ENCODE peak calls at places on chromosomes 2 and 18, in nine cellular contexts. M is GM23248; N is IMR-90; I is heart left ventricle; O is CD8-positive, alpha-beta memory T cell; T is lower lobe of right lung; S is tibial nerve; B is BE2C; D is adrenal gland. Z is an unnamed sample.

GRCh38 chr2:111184725-111185495 is 64.2 kb downstream of the BCL2L11 start:
- DNase-seq in M (no peak), N (no peak), I (no peak), O (no peak), T (no peak), S (no peak), B (no peak), D (peak; percentile 23), Z (no peak)

GRCh38 chr2:216556202-216556601 is 57.6 kb downstream of the RPL37A start:
- DNase-seq in M (no peak), N (no peak), I (no peak), O (no peak), T (no peak), S (no peak), B (no peak), D (no peak), Z (no peak)

GRCh38 chr18:45243347-45244095 is 371.8 kb upstream of the SLC14A2 start:
- DNase-seq in M (no peak), N (no peak), I (no peak), O (no peak), T (no peak), S (no peak), B (no peak), D (no peak), Z (no peak)

GRCh38 chr2:223001831-223002230 is 50.2 kb upstream of the KCNE4 start:
- DNase-seq in M (no peak), N (peak; percentile 56), I (no peak), O (no peak), T (no peak), S (no peak), B (no peak), D (no peak), Z (no peak)

GRCh38 chr2:25298776-25299431 is 42.8 kb downstream of the DNMT3A start:
- DNase-seq in M (no peak), N (no peak), I (no peak), O (no peak), T (no peak), S (no peak), B (peak; percentile 47), D (no peak), Z (no peak)

GRCh38 chr2:220687231-220687843 is 884.8 kb downstream of the EPHA4 start:
- DNase-seq in M (peak; percentile 86), N (peak; percentile 60), I (peak; percentile 70), O (peak; percentile 37), T (peak; percentile 60), S (peak; percentile 85), B (peak; percentile 60), D (peak; percentile 84), Z (peak; percentile 60)

GRCh38 chr2:40448476-40449079 is 3.3 kb downstream of the SLC8A1 start:
- DNase-seq in M (peak; percentile 49), N (peak; percentile 52), I (no peak), O (no peak), T (no peak), S (no peak), B (peak; percentile 58), D (peak; percentile 9), Z (no peak)

GRCh38 chr2:221767106-221767878 is 195.2 kb upstream of the EPHA4 start:
- DNase-seq in M (peak; percentile 43), N (peak; percentile 1), I (no peak), O (no peak), T (no peak), S (no peak), B (no peak), D (no peak), Z (no peak)

GRCh38 chr2:10817413-10817812 is 4.8 kb upstream of the PDIA6 start:
- DNase-seq in M (no peak), N (no peak), I (no peak), O (no peak), T (no peak), S (no peak), B (peak; percentile 52), D (no peak), Z (no peak)

GRCh38 chr2:167783266-167784070 is 463.9 kb downstream of the STK39 start:
- DNase-seq in M (no peak), N (peak; percentile 10), I (no peak), O (no peak), T (no peak), S (no peak), B (no peak), D (no peak), Z (no peak)

GRCh38 chr2:134401081-134401497 is 147.2 kb downstream of the MGAT5 start:
- DNase-seq in M (peak; percentile 59), N (peak; percentile 17), I (peak; percentile 75), O (no peak), T (no peak), S (peak; percentile 56), B (peak; percentile 72), D (no peak), Z (peak; percentile 75)

GRCh38 chr2:9554841-9555337 is 741 bp downstream of the ADAM17 start:
- DNase-seq in M (peak; percentile 92), N (peak; percentile 88), I (peak; percentile 45), O (no peak), T (no peak), S (peak; percentile 61), B (no peak), D (peak; percentile 63), Z (no peak)

GRCh38 chr18:27887287-27887686 is 289.6 kb downstream of the CDH2 start:
- DNase-seq in M (peak; percentile 33), N (no peak), I (no peak), O (no peak), T (no peak), S (no peak), B (no peak), D (no peak), Z (no peak)

GRCh38 chr2:69720922-69721491 is 20.9 kb upstream of the ANXA4 start:
- DNase-seq in M (no peak), N (no peak), I (no peak), O (no peak), T (no peak), S (no peak), B (no peak), D (no peak), Z (no peak)

GRCh38 chr2:217790681-217791392 is 212.0 kb downstream of the TNS1 start:
- DNase-seq in M (peak; percentile 93), N (peak; percentile 83), I (no peak), O (no peak), T (no peak), S (peak; percentile 5), B (no peak), D (peak; percentile 57), Z (no peak)

GRCh38 chr2:102010767-102011351 is 19.1 kb downstream of the IL1R2 start:
- DNase-seq in M (no peak), N (no peak), I (no peak), O (no peak), T (no peak), S (no peak), B (no peak), D (no peak), Z (no peak)

GRCh38 chr2:177076636-177077179 is 135.9 kb upstream of the HNRNPA3 start:
- DNase-seq in M (no peak), N (no peak), I (no peak), O (no peak), T (no peak), S (no peak), B (no peak), D (no peak), Z (no peak)

GRCh38 chr2:21422050-21422449 is 298.3 kb downstream of the TDRD15 start:
- DNase-seq in M (no peak), N (peak; percentile 27), I (peak; percentile 10), O (no peak), T (peak; percentile 56), S (no peak), B (peak; percentile 84), D (peak; percentile 13), Z (peak; percentile 15)

GRCh38 chr2:21305581-21305980 is 181.8 kb downstream of the TDRD15 start:
- DNase-seq in M (no peak), N (no peak), I (no peak), O (no peak), T (no peak), S (no peak), B (no peak), D (no peak), Z (no peak)

GRCh38 chr2:45882707-45883106 is 231.2 kb downstream of the PRKCE start:
- DNase-seq in M (peak; percentile 65), N (no peak), I (peak; percentile 69), O (no peak), T (no peak), S (no peak), B (peak; percentile 86), D (no peak), Z (peak; percentile 62)
- H3K4me1 ChIP-seq in M (peaks cover 26% of the 10 kb centered on the region), N (peaks cover 4% of the 10 kb centered on the region), I (peaks cover 50% of the 10 kb centered on the region), O (no peaks in the 10 kb centered on the region), T (peaks cover 54% of the 10 kb centered on the region), S (no peaks in the 10 kb centered on the region), B (peaks cover 54% of the 10 kb centered on the region), D (peaks cover 15% of the 10 kb centered on the region), Z (peaks cover 71% of the 10 kb centered on the region)

DNA sequence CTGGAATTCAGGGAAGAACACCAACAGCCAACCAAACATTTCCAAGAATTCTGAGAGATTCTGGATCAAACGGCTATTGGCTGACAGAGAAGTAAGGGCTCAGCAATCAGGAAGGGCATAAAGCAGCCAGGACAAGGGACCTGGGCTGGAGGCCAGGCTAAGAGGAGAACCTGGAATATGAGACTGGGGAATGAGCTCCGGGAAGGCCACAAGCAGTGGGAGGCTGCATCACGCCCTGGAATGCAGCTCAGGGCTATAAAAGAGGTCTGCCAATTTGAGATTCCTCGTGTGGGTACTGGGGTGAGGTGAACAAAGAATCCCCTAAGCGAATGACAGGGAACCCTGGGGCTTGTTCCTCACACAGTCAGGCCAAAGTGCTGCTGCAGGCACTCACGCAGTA is 60.4 kb downstream of the ANO7 start:
- DNase-seq in M (peak; percentile 33), N (no peak), I (no peak), O (no peak), T (no peak), S (no peak), B (no peak), D (no peak), Z (no peak)
- H3K36me3 ChIP-seq in M (peaks cover 89% of the 10 kb centered on the region), N (peaks cover 89% of the 10 kb centered on the region), I (peaks cover 100% of the 10 kb centered on the region), O (peaks cover 61% of the 10 kb centered on the region), T (peaks cover 100% of the 10 kb centered on the region), S (peaks cover 100% of the 10 kb centered on the region), B (peaks cover 93% of the 10 kb centered on the region), D (no peaks in the 10 kb centered on the region), Z (peaks cover 100% of the 10 kb centered on the region)

DNA sequence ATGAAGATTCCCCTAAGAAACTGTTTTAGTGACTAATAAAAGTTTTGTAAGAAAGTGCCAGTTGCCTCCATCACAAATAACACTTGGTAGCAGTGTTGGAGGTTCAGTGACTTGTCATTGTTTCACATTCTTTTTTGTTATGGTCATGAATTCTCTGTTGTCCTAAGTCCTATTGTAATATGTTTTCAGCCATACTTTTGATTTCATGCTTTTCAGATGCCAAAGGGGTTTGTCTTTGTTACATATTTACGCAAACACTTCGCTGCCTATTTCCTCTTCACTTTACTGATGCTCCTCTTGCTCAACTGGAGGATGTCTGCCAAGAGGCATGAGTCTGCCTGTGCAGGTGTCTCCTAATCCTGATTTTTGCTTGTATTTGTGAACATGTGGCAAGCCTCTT is 66.6 kb downstream of the PHLPP1 start:
- DNase-seq in M (peak; percentile 96), N (peak; percentile 91), I (no peak), O (no peak), T (no peak), S (peak; percentile 23), B (no peak), D (peak; percentile 79), Z (no peak)
- H3K4me1 ChIP-seq in M (peaks cover 47% of the 10 kb centered on the region), N (peaks cover 8% of the 10 kb centered on the region), I (peaks cover 7% of the 10 kb centered on the region), O (peaks cover 6% of the 10 kb centered on the region), T (peaks cover 16% of the 10 kb centered on the region), S (no peaks in the 10 kb centered on the region), B (no peaks in the 10 kb centered on the region), D (peaks cover 15% of the 10 kb centered on the region), Z (peaks cover 32% of the 10 kb centered on the region)

GRCh38 chr2:233444501-233444900 is 90.2 kb downstream of the DGKD start:
- DNase-seq in M (no peak), N (no peak), I (no peak), O (no peak), T (peak; percentile 22), S (no peak), B (no peak), D (no peak), Z (no peak)
- H3K36me3 ChIP-seq in M (no peaks in the 10 kb centered on the region), N (peaks cover 16% of the 10 kb centered on the region), I (peaks cover 79% of the 10 kb centered on the region), O (peaks cover 56% of the 10 kb centered on the region), T (peaks cover 81% of the 10 kb centered on the region), S (peaks cover 66% of the 10 kb centered on the region), B (peaks cover 18% of the 10 kb centered on the region), D (no peaks in the 10 kb centered on the region), Z (peaks cover 64% of the 10 kb centered on the region)

Z was measured in left ventricle myocardium inferior.